ENCODE peak calls at places on chromosomes 11 and 22, in nine cellular contexts. I, P, T, U, B, Z, A, N and F are unnamed samples.

GRCh38 chr11:116284930-116285329 is 487.9 kb downstream of the BUD13 start:
- DNase-seq in I (no peak), P (no peak), T (no peak), U (no peak), B (no peak), Z (no peak), A (no peak), N (no peak), F (no peak)

GRCh38 chr22:30457964-30458363 is 13.9 kb downstream of the SEC14L3 start:
- DNase-seq in I (no peak), P (no peak), T (no peak), U (no peak), B (no peak), Z (peak), A (no peak), N (no peak), F (no peak)

GRCh38 chr11:23006730-23007129 is 146.5 kb upstream of the CCDC179 start:
- DNase-seq in I (no peak), P (no peak), T (no peak), U (no peak), B (no peak), Z (peak), A (no peak), N (no peak), F (no peak)

GRCh38 chr22:25362215-25362882 is 142.9 kb downstream of the CRYBB2 start:
- DNase-seq in I (peak), P (no peak), T (peak), U (peak), B (peak), Z (peak), A (peak), N (peak), F (peak)

GRCh38 chr11:110433393-110434333 is 3.9 kb downstream of the FDX1 start:
- DNase-seq in I (no peak), P (no peak), T (no peak), U (no peak), B (no peak), Z (peak), A (no peak), N (peak), F (no peak)

GRCh38 chr11:94675239-94675638 is 92.9 kb upstream of the AMOTL1 start:
- DNase-seq in I (no peak), P (no peak), T (no peak), U (no peak), B (no peak), Z (no peak), A (no peak), N (no peak), F (no peak)

GRCh38 chr11:70109006-70109405 is 30.9 kb downstream of the ANO1 start:
- DNase-seq in I (no peak), P (peak), T (no peak), U (no peak), B (no peak), Z (peak), A (no peak), N (no peak), F (no peak)

GRCh38 chr11:112519749-112520148 is 259.1 kb upstream of the PLET1 start:
- DNase-seq in I (no peak), P (no peak), T (no peak), U (no peak), B (no peak), Z (no peak), A (no peak), N (no peak), F (no peak)

GRCh38 chr11:36492724-36493304 is 17.3 kb downstream of the TRAF6 start:
- DNase-seq in I (no peak), P (no peak), T (peak), U (peak), B (no peak), Z (peak), A (no peak), N (peak), F (no peak)

DNA sequence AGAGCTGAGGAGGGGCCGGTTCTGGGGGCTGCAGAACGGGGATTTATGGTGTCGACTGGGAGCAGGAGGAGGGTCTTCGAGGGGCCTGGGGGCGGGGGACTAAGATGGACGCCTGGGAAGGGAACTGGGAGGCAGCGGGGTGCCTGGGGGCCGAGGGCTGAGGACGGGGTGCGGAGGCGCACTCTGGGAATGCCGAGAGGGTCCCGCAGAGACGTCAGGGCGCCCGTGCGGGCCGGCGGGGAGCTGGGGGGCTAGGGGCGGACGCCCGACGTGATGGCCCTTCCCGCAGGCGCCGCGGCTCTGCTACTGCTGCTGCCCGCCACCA is 516 bp downstream of the TM7SF2 start:
- DNase-seq in I (no peak), P (no peak), T (no peak), U (no peak), B (no peak), Z (no peak), A (no peak), N (no peak), F (no peak)
- TF ChIP-seq POLR2A in I (no peak), P (no peak), T (no peak), U (no peak), B (no peak), Z (no peak), A (no peak), N (no peak), F (no peak)

GRCh38 chr11:18748766-18749375 is 22.9 kb upstream of the IGSF22 start:
- DNase-seq in I (no peak), P (no peak), T (no peak), U (no peak), B (no peak), Z (peak), A (no peak), N (no peak), F (no peak)
- TF ChIP-seq POLR2A in I (no peak), P (no peak), T (no peak), U (no peak), B (no peak), Z (no peak), A (no peak), N (no peak), F (no peak)

GRCh38 chr11:114058871-114059277 is 637 bp upstream of the ZBTB16 start:
- DNase-seq in I (no peak), P (no peak), T (no peak), U (no peak), B (peak), Z (no peak), A (no peak), N (no peak), F (no peak)

GRCh38 chr11:114061053-114062049 is 1.8 kb downstream of the ZBTB16 start:
- DNase-seq in I (peak), P (no peak), T (no peak), U (no peak), B (no peak), Z (no peak), A (no peak), N (no peak), F (no peak)

GRCh38 chr11:114059984-114060401 is 482 bp downstream of the ZBTB16 start:
- DNase-seq in I (no peak), P (no peak), T (no peak), U (no peak), B (peak), Z (no peak), A (no peak), N (peak), F (no peak)

GRCh38 chr11:114059278-114059983 is at the start of gene ZBTB16:
- DNase-seq in I (peak), P (peak), T (no peak), U (no peak), B (peak), Z (no peak), A (peak), N (no peak), F (peak)

GRCh38 chr11:114060402-114061052 is 1.0 kb downstream of the ZBTB16 start:
- DNase-seq in I (peak), P (no peak), T (no peak), U (no peak), B (no peak), Z (no peak), A (no peak), N (no peak), F (no peak)
- TF ChIP-seq POLR2A in I (no peak), P (no peak), T (no peak), U (no peak), B (peak), Z (no peak), A (peak), N (no peak), F (no peak)

GRCh38 chr11:66543263-66544107 is 2.4 kb downstream of the ZDHHC24 start:
- DNase-seq in I (no peak), P (no peak), T (no peak), U (no peak), B (peak), Z (peak), A (peak), N (no peak), F (no peak)
- TF ChIP-seq POLR2A in I (no peak), P (no peak), T (no peak), U (no peak), B (no peak), Z (no peak), A (no peak), N (no peak), F (no peak)

DNA sequence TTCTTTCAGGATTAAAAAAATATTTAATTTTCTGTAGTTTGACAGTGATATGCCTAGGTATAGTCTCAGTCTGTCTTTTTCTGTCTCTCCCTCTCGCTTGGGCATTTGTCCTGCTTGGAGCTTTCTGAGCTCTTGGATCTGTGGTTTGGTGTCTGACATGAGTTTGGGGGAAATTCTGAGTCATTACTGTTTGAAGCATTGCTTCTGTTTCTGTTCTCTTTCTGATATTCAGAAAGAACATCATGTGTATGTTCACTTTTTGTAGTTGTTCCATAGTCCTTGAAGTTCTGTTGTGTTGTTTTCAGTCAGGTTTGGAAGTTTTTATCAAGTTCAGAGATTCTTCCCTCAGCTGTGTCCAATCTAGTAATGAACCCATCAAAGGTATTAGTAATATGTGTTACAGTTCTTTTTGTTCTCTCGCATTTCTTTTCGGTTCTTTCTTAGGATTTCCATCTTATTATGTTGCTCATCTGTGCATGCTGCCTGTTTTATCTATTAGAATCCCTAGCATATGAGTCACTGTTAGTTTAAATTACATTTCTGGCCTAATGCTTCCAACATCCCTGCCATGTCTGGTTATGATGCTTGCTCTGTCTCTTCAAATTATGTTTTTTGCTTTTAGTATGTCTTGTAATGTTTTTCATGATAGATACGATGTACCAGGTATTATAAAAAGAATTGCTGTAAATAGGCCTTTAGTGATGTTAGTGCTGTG is 48.4 kb downstream of the DDX10 start:
- DNase-seq in I (no peak), P (no peak), T (no peak), U (no peak), B (no peak), Z (peak), A (no peak), N (no peak), F (no peak)
- TF ChIP-seq POLR2A in I (no peak), P (no peak), T (no peak), U (no peak), B (no peak), Z (no peak), A (no peak), N (no peak), F (no peak)

GRCh38 chr22:45285431-45286058 is 796 bp downstream of the UPK3A start:
- DNase-seq in I (no peak), P (no peak), T (no peak), U (no peak), B (no peak), Z (no peak), A (no peak), N (no peak), F (no peak)

GRCh38 chr22:45286854-45287551 is 2.3 kb downstream of the UPK3A start:
- DNase-seq in I (no peak), P (no peak), T (no peak), U (no peak), B (no peak), Z (no peak), A (no peak), N (no peak), F (no peak)

GRCh38 chr22:45280583-45280972 is 4.2 kb upstream of the UPK3A start:
- DNase-seq in I (no peak), P (no peak), T (no peak), U (no peak), B (no peak), Z (no peak), A (no peak), N (no peak), F (no peak)

GRCh38 chr22:45280995-45281394 is 3.8 kb upstream of the UPK3A start:
- DNase-seq in I (no peak), P (no peak), T (no peak), U (no peak), B (no peak), Z (no peak), A (no peak), N (no peak), F (no peak)

DNA sequence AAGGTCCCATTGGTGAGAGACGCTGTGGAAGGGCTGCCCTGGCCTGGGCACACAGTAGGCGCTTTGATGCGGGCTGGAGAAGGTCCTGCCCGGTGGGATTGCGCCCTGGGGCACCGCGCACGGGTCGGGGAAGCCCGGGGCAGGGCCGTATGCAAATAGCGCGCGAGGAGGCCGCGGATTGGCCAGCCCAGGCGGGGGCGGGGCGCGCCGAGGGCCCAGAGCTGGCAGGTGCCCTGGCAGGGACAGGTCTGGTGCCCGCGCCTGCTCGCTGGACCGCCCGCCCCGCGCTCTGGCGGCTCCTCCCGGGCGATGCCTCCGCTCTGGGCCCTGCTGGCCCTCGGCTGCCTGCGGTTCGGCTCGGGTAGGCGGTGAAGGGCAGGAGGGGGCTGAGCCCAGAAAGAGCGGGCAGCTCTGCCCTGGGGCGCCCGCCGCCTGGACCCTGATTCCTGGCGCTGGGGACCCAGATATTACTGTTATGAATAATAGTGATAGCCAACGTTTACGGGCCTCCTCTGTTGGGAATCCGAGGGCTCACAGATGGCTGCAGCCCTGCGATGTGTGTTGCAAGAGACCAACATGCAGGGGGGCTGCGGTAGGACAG is at the start of gene UPK3A:
- DNase-seq in I (peak), P (no peak), T (peak), U (peak), B (peak), Z (no peak), A (peak), N (no peak), F (no peak)
- TF ChIP-seq POLR2A in I (no peak), P (no peak), T (no peak), U (no peak), B (no peak), Z (no peak), A (peak), N (no peak), F (no peak)

GRCh38 chr11:5930614-5931013 is 11.4 kb upstream of the OR56A3 start:
- DNase-seq in I (no peak), P (no peak), T (no peak), U (no peak), B (no peak), Z (no peak), A (no peak), N (no peak), F (no peak)
- TF ChIP-seq POLR2A in I (no peak), P (no peak), T (no peak), U (no peak), B (no peak), Z (no peak), A (no peak), N (no peak), F (no peak)